ENCODE peak calls at places on chromosomes 11 and 22, in five cellular contexts. One of them, this sample, is unnamed.
A peak's percentile ranks its signal among the peaks of the same experiment; 100 is the strongest.

GRCh38 chr11:55966391-55966790 is 3.4 kb downstream of the OR10AG1 start:
- DNase-seq in GM12878: no peak
- DNase-seq in IMR-90: no peak
- DNase-seq in K562: no peak
- DNase-seq in HepG2: no peak
- DNase-seq in this sample: no peak

GRCh38 chr11:36775157-36775556 is 177.1 kb upstream of the RAG2 start:
- DNase-seq in HepG2: no peak
- DNase-seq in IMR-90: no peak
- DNase-seq in K562: no peak
- DNase-seq in GM12878: no peak
- DNase-seq in this sample: no peak

GRCh38 chr11:126561327-126561893 is 205.9 kb downstream of the ST3GAL4 start:
- DNase-seq in GM12878: no peak
- DNase-seq in IMR-90: peak; percentile 69
- DNase-seq in K562: peak; percentile 36
- DNase-seq in HepG2: peak; percentile 34
- DNase-seq in this sample: no peak

GRCh38 chr22:43698403-43698802 is 113.7 kb downstream of the EFCAB6 start:
- DNase-seq in HepG2: no peak
- DNase-seq in K562: no peak
- DNase-seq in GM12878: no peak
- DNase-seq in IMR-90: no peak
- DNase-seq in this sample: no peak

GRCh38 chr11:10725114-10725906 is 25.7 kb upstream of the CTR9 start:
- DNase-seq in GM12878: no peak
- DNase-seq in K562: no peak
- DNase-seq in IMR-90: peak; percentile 86
- DNase-seq in HepG2: no peak
- DNase-seq in this sample: no peak

GRCh38 chr22:47589271-47590250 is 827.1 kb downstream of the TBC1D22A start:
- DNase-seq in HepG2: no peak
- DNase-seq in IMR-90: no peak
- DNase-seq in K562: no peak
- DNase-seq in GM12878: no peak
- DNase-seq in this sample: no peak

GRCh38 chr11:134313821-134314607 is 17.8 kb upstream of the GLB1L2 start:
- DNase-seq in K562: no peak
- DNase-seq in HepG2: no peak
- DNase-seq in IMR-90: no peak
- DNase-seq in GM12878: no peak
- DNase-seq in this sample: no peak

GRCh38 chr22:24510694-24511625 is 15.8 kb downstream of the UPB1 start:
- DNase-seq in K562: peak; percentile 35
- DNase-seq in IMR-90: peak; percentile 68
- DNase-seq in HepG2: peak; percentile 51
- DNase-seq in GM12878: no peak
- DNase-seq in this sample: no peak

GRCh38 chr22:50735739-50736030 is 2.3 kb upstream of the ACR start:
- DNase-seq in GM12878: no peak
- DNase-seq in HepG2: no peak
- DNase-seq in IMR-90: no peak
- DNase-seq in K562: no peak
- DNase-seq in this sample: no peak

GRCh38 chr22:25131198-25131887 is 68.3 kb upstream of the CRYBB3 start:
- DNase-seq in GM12878: no peak
- DNase-seq in K562: no peak
- DNase-seq in HepG2: no peak
- DNase-seq in IMR-90: no peak
- DNase-seq in this sample: no peak

GRCh38 chr11:1194231-1194976 is 28.5 kb upstream of the MUC5B start:
- DNase-seq in IMR-90: no peak
- DNase-seq in HepG2: no peak
- DNase-seq in GM12878: no peak
- DNase-seq in K562: no peak
- DNase-seq in this sample: peak; percentile 9
- TF ChIP-seq MXI1 in IMR-90: no peak
- TF ChIP-seq MXI1 in HepG2: no peak
- TF ChIP-seq MXI1 in GM12878: no peak
- TF ChIP-seq MXI1 in K562: no peak
- TF ChIP-seq MXI1 in this sample: no peak

GRCh38 chr11:32751381-32751780 is 43.1 kb downstream of the CCDC73 start:
- DNase-seq in IMR-90: no peak
- DNase-seq in K562: no peak
- DNase-seq in GM12878: no peak
- DNase-seq in HepG2: no peak
- DNase-seq in this sample: no peak
- H2AFZ ChIP-seq in IMR-90: no peak overlapping the region
- H2AFZ ChIP-seq in K562: no peak overlapping the region
- H2AFZ ChIP-seq in GM12878: no peak overlapping the region
- H2AFZ ChIP-seq in HepG2: no peak overlapping the region
- H2AFZ ChIP-seq in this sample: no peak overlapping the region

DNA sequence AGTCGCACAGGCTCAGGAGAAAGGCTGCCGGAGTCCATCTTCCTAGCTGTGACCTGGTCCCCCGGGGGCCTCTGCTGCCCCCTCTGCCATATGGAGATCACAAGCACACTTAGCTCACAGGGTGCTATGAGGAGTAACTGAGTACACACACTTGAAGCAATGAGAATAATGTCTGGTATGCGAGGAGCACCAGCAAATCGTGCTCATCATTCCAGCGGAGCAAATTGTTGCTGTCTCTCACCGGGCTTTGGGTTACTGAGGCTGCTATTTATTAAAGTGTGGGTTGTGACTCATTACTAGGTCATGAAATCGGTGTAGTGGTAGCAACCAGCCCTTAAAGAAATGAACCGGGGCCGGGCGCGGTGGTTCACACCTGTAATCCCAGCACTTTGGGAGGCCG is 48.1 kb upstream of the EIF3D start:
- DNase-seq in IMR-90: peak; percentile 91
- DNase-seq in GM12878: no peak
- DNase-seq in K562: no peak
- DNase-seq in HepG2: peak; percentile 3
- DNase-seq in this sample: no peak
- TF ChIP-seq MXI1 in IMR-90: no peak
- TF ChIP-seq MXI1 in GM12878: no peak
- TF ChIP-seq MXI1 in K562: no peak
- TF ChIP-seq MXI1 in HepG2: no peak
- TF ChIP-seq MXI1 in this sample: no peak

GRCh38 chr22:19220867-19221266 is 42.3 kb upstream of the SLC25A1 start:
- DNase-seq in HepG2: no peak
- DNase-seq in K562: no peak
- DNase-seq in GM12878: no peak
- DNase-seq in IMR-90: no peak
- DNase-seq in this sample: no peak

GRCh38 chr22:19215360-19215759 is 36.8 kb upstream of the SLC25A1 start:
- DNase-seq in K562: no peak
- DNase-seq in IMR-90: no peak
- DNase-seq in GM12878: no peak
- DNase-seq in HepG2: no peak
- DNase-seq in this sample: no peak

GRCh38 chr22:19222242-19223005 is 43.9 kb upstream of the SLC25A1 start:
- DNase-seq in IMR-90: no peak
- DNase-seq in HepG2: no peak
- DNase-seq in GM12878: no peak
- DNase-seq in K562: no peak
- DNase-seq in this sample: no peak

GRCh38 chr22:19216579-19216978 is 38.0 kb upstream of the SLC25A1 start:
- DNase-seq in GM12878: no peak
- DNase-seq in HepG2: peak; percentile 12
- DNase-seq in K562: no peak
- DNase-seq in IMR-90: no peak
- DNase-seq in this sample: no peak

DNA sequence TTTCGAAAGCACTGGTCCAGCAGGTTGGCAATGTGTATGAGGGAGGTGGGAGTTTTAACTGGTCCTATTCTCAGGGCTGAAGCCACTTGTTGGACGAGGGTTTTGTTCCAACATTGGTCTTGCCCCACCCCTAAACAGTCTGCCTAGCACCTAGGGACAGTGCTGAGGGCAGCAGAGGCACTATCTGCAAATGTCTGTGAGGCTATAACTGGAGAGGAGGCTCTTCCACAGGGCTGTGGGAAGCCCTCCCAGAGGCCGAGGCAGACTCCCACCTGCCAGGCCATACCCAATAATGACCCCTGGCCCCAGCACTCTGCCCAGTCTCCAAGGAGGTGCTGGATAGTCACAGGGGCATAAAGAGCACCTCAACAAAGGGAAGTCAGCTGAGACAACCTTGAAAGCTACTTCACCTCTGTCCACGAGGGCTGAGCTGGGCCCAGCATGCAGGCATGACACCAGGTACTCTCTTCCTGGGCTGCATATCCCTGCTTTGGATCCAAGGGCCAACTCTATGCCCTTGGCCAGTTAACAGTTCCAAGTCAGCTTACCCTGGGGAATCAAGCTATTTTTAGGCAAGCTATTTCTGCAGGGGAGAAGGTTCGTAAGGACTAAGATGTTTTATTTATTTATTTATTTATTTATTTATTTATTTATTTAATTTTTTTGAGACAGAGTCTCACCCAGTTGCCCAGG is 40.2 kb upstream of the SLC25A1 start:
- DNase-seq in IMR-90: no peak
- DNase-seq in K562: no peak
- DNase-seq in HepG2: no peak
- DNase-seq in GM12878: no peak
- DNase-seq in this sample: no peak
- H2AFZ ChIP-seq in IMR-90: no peak overlapping the region
- H2AFZ ChIP-seq in K562: peak overlapping the region; percentile 79
- H2AFZ ChIP-seq in HepG2: no peak overlapping the region
- H2AFZ ChIP-seq in GM12878: no peak overlapping the region
- H2AFZ ChIP-seq in this sample: no peak overlapping the region

GRCh38 chr22:22978637-22979036 is 91.0 kb downstream of the IGLL5 start:
- DNase-seq in GM12878: no peak
- DNase-seq in K562: no peak
- DNase-seq in HepG2: no peak
- DNase-seq in IMR-90: no peak
- DNase-seq in this sample: no peak
- TF ChIP-seq MXI1 in GM12878: no peak
- TF ChIP-seq MXI1 in K562: no peak
- TF ChIP-seq MXI1 in HepG2: no peak
- TF ChIP-seq MXI1 in IMR-90: no peak
- TF ChIP-seq MXI1 in this sample: no peak